ENCODE peak calls at places on chromosome 13, in nine cellular contexts. One of them, this sample, is unnamed.
A peak's percentile ranks its signal among the peaks of the same experiment; 100 is the strongest.

GRCh38 chr13:46490129-46490528 is 62.8 kb upstream of the LRCH1 start:
- DNase-seq in AG04449: no peak
- DNase-seq in IMR-90: no peak
- DNase-seq in AG09309: no peak
- DNase-seq in lower leg skin: no peak
- DNase-seq in fibroblast of the aortic adventitia: no peak
- DNase-seq in CD8-positive, alpha-beta T cell: no peak
- DNase-seq in fibroblast of pulmonary artery: no peak
- DNase-seq in thyroid gland: no peak
- DNase-seq in this sample: peak; percentile 76

GRCh38 chr13:76009491-76009890 is 373.4 kb downstream of the LMO7 start:
- DNase-seq in fibroblast of pulmonary artery: peak; percentile 21
- DNase-seq in lower leg skin: no peak
- DNase-seq in AG09309: no peak
- DNase-seq in thyroid gland: no peak
- DNase-seq in CD8-positive, alpha-beta T cell: no peak
- DNase-seq in fibroblast of the aortic adventitia: peak; percentile 46
- DNase-seq in AG04449: no peak
- DNase-seq in IMR-90: peak; percentile 75
- DNase-seq in this sample: no peak

GRCh38 chr13:107832521-107833095 is 382.7 kb downstream of the LIG4 start:
- DNase-seq in fibroblast of pulmonary artery: no peak
- DNase-seq in fibroblast of the aortic adventitia: no peak
- DNase-seq in lower leg skin: no peak
- DNase-seq in AG04449: no peak
- DNase-seq in AG09309: no peak
- DNase-seq in IMR-90: no peak
- DNase-seq in thyroid gland: no peak
- DNase-seq in CD8-positive, alpha-beta T cell: no peak
- DNase-seq in this sample: peak; percentile 27

GRCh38 chr13:33349314-33349995 is 63.9 kb upstream of the STARD13 start:
- DNase-seq in CD8-positive, alpha-beta T cell: no peak
- DNase-seq in IMR-90: no peak
- DNase-seq in AG04449: no peak
- DNase-seq in fibroblast of pulmonary artery: no peak
- DNase-seq in fibroblast of the aortic adventitia: peak; percentile 9
- DNase-seq in lower leg skin: no peak
- DNase-seq in thyroid gland: peak; percentile 59
- DNase-seq in AG09309: no peak
- DNase-seq in this sample: no peak

GRCh38 chr13:45782327-45783045 is 69.1 kb downstream of the SIAH3 start:
- DNase-seq in lower leg skin: no peak
- DNase-seq in CD8-positive, alpha-beta T cell: no peak
- DNase-seq in IMR-90: no peak
- DNase-seq in thyroid gland: no peak
- DNase-seq in fibroblast of pulmonary artery: no peak
- DNase-seq in fibroblast of the aortic adventitia: no peak
- DNase-seq in AG04449: no peak
- DNase-seq in AG09309: no peak
- DNase-seq in this sample: no peak

GRCh38 chr13:94749162-94749561 is 36.8 kb upstream of the SOX21 start:
- DNase-seq in AG04449: no peak
- DNase-seq in IMR-90: no peak
- DNase-seq in lower leg skin: no peak
- DNase-seq in CD8-positive, alpha-beta T cell: no peak
- DNase-seq in AG09309: no peak
- DNase-seq in thyroid gland: no peak
- DNase-seq in fibroblast of the aortic adventitia: no peak
- DNase-seq in fibroblast of pulmonary artery: no peak
- DNase-seq in this sample: no peak

GRCh38 chr13:48126944-48127814 is 32.3 kb upstream of the MED4 start:
- DNase-seq in fibroblast of pulmonary artery: peak; percentile 87
- DNase-seq in lower leg skin: peak; percentile 64
- DNase-seq in CD8-positive, alpha-beta T cell: peak; percentile 13
- DNase-seq in thyroid gland: peak; percentile 23
- DNase-seq in AG04449: peak; percentile 14
- DNase-seq in AG09309: peak; percentile 51
- DNase-seq in IMR-90: peak; percentile 60
- DNase-seq in fibroblast of the aortic adventitia: peak; percentile 90
- DNase-seq in this sample: peak; percentile 30

GRCh38 chr13:25095862-25096453 is at the start of gene PABPC3:
- DNase-seq in CD8-positive, alpha-beta T cell: no peak
- DNase-seq in AG04449: no peak
- DNase-seq in AG09309: no peak
- DNase-seq in fibroblast of the aortic adventitia: no peak
- DNase-seq in thyroid gland: peak; percentile 3
- DNase-seq in lower leg skin: no peak
- DNase-seq in IMR-90: no peak
- DNase-seq in fibroblast of pulmonary artery: peak; percentile 5
- DNase-seq in this sample: no peak

GRCh38 chr13:27789153-27789494 is 3.2 kb upstream of the GSX1 start:
- DNase-seq in IMR-90: no peak
- DNase-seq in thyroid gland: no peak
- DNase-seq in fibroblast of pulmonary artery: no peak
- DNase-seq in CD8-positive, alpha-beta T cell: no peak
- DNase-seq in AG09309: no peak
- DNase-seq in lower leg skin: no peak
- DNase-seq in fibroblast of the aortic adventitia: no peak
- DNase-seq in AG04449: no peak
- DNase-seq in this sample: no peak

GRCh38 chr13:29021717-29022116 is 201.6 kb downstream of the MTUS2 start:
- DNase-seq in AG04449: no peak
- DNase-seq in lower leg skin: no peak
- DNase-seq in CD8-positive, alpha-beta T cell: no peak
- DNase-seq in thyroid gland: no peak
- DNase-seq in IMR-90: no peak
- DNase-seq in AG09309: no peak
- DNase-seq in fibroblast of pulmonary artery: no peak
- DNase-seq in fibroblast of the aortic adventitia: no peak
- DNase-seq in this sample: no peak

GRCh38 chr13:20116213-20116612 is 44.6 kb downstream of the GJA3 start:
- DNase-seq in AG04449: no peak
- DNase-seq in lower leg skin: no peak
- DNase-seq in fibroblast of pulmonary artery: no peak
- DNase-seq in CD8-positive, alpha-beta T cell: no peak
- DNase-seq in thyroid gland: no peak
- DNase-seq in AG09309: no peak
- DNase-seq in fibroblast of the aortic adventitia: no peak
- DNase-seq in IMR-90: no peak
- DNase-seq in this sample: peak; percentile 24

GRCh38 chr13:36030670-36031331 is 100.4 kb downstream of the DCLK1 start:
- DNase-seq in AG09309: peak; percentile 25
- DNase-seq in thyroid gland: no peak
- DNase-seq in fibroblast of the aortic adventitia: peak; percentile 95
- DNase-seq in CD8-positive, alpha-beta T cell: no peak
- DNase-seq in AG04449: peak; percentile 2
- DNase-seq in IMR-90: peak; percentile 18
- DNase-seq in fibroblast of pulmonary artery: peak; percentile 97
- DNase-seq in lower leg skin: no peak
- DNase-seq in this sample: no peak

GRCh38 chr13:75415720-75416119 is 66.2 kb downstream of the TBC1D4 start:
- DNase-seq in lower leg skin: no peak
- DNase-seq in IMR-90: peak; percentile 89
- DNase-seq in AG09309: peak; percentile 83
- DNase-seq in fibroblast of pulmonary artery: peak; percentile 86
- DNase-seq in fibroblast of the aortic adventitia: peak; percentile 87
- DNase-seq in AG04449: peak; percentile 62
- DNase-seq in CD8-positive, alpha-beta T cell: no peak
- DNase-seq in thyroid gland: no peak
- DNase-seq in this sample: no peak

GRCh38 chr13:41012536-41012935 is 6.6 kb downstream of the ELF1 start:
- DNase-seq in IMR-90: no peak
- DNase-seq in fibroblast of pulmonary artery: no peak
- DNase-seq in AG09309: no peak
- DNase-seq in lower leg skin: no peak
- DNase-seq in thyroid gland: peak; percentile 13
- DNase-seq in AG04449: no peak
- DNase-seq in CD8-positive, alpha-beta T cell: no peak
- DNase-seq in fibroblast of the aortic adventitia: no peak
- DNase-seq in this sample: no peak
- H3K4me3 ChIP-seq in IMR-90: no peak overlapping the region
- H3K4me3 ChIP-seq in fibroblast of pulmonary artery: no peak overlapping the region
- H3K4me3 ChIP-seq in AG09309: no peak overlapping the region
- H3K4me3 ChIP-seq in lower leg skin: no peak overlapping the region
- H3K4me3 ChIP-seq in thyroid gland: no peak overlapping the region
- H3K4me3 ChIP-seq in AG04449: no peak overlapping the region
- H3K4me3 ChIP-seq in CD8-positive, alpha-beta T cell: no peak overlapping the region
- H3K4me3 ChIP-seq in fibroblast of the aortic adventitia: no peak overlapping the region
- H3K4me3 ChIP-seq in this sample: no peak overlapping the region

DNA sequence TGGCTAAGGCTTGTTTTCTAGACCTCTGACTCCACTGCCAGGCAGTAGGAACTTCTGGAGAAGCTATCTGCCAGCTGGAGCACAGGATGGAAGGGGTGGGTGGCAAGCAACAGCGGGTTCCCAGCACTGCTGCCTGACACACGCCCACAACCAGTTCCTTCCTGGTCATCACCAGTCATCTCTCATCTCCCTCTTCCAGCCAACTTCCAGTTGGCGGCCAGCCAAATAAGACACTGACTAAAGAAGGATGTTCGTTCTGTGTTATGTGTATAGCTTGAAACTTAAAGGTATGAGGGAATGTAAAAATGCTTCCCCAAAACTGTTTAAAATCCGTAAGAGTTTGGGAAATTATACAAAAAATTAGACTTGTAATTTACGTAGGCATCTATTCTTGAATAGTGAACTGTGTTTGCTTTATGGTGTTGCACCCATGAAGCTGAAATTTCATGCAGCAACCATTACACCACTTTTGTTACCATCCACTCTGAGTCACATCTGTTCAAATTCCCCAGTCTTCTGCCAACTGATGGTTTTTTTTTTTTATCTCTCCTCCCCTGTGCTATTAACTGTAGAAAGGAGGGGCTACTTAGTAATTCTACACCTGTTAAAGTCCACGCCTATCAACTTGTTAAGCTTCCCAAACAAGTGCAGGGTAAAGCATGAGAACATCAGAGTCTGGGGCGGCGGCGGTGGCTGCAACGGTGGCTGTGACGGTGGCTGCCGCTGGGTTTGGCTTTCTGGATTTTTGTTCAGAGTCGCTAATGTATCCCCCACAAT is 86.2 kb upstream of the FRY start:
- DNase-seq in CD8-positive, alpha-beta T cell: no peak
- DNase-seq in AG09309: peak; percentile 84
- DNase-seq in AG04449: peak; percentile 19
- DNase-seq in fibroblast of the aortic adventitia: peak; percentile 79
- DNase-seq in lower leg skin: peak; percentile 75
- DNase-seq in fibroblast of pulmonary artery: peak; percentile 78
- DNase-seq in thyroid gland: peak; percentile 61
- DNase-seq in IMR-90: peak; percentile 81
- DNase-seq in this sample: no peak
- H3K4me3 ChIP-seq in CD8-positive, alpha-beta T cell: no peak overlapping the region
- H3K4me3 ChIP-seq in AG09309: peak overlapping the region; percentile 24
- H3K4me3 ChIP-seq in AG04449: no peak overlapping the region
- H3K4me3 ChIP-seq in fibroblast of the aortic adventitia: no peak overlapping the region
- H3K4me3 ChIP-seq in lower leg skin: no peak overlapping the region
- H3K4me3 ChIP-seq in fibroblast of pulmonary artery: no peak overlapping the region
- H3K4me3 ChIP-seq in thyroid gland: no peak overlapping the region
- H3K4me3 ChIP-seq in IMR-90: peak overlapping the region; percentile 7
- H3K4me3 ChIP-seq in this sample: no peak overlapping the region

DNA sequence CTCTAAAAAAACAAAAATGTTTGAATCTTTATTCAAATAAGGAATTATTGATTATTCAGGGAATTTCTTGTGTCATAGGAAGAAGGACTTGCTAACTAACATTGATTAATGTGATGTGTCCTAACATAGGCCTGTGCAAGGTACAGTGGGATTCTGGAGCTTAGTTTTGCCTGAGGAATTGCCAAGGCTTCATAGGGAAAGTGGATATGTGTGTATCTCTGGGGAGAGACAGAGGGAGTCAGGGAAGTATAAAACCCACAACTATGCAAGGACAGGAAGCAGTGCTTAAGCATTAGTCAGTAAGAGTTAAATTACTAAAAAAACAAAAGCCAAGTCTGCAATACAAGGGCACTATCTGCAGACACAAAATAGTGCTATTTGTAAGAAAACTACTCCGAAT is 59.6 kb downstream of the WDFY2 start:
- DNase-seq in lower leg skin: no peak
- DNase-seq in fibroblast of pulmonary artery: peak; percentile 93
- DNase-seq in thyroid gland: no peak
- DNase-seq in AG09309: peak; percentile 76
- DNase-seq in IMR-90: peak; percentile 95
- DNase-seq in AG04449: peak; percentile 76
- DNase-seq in CD8-positive, alpha-beta T cell: no peak
- DNase-seq in fibroblast of the aortic adventitia: peak; percentile 90
- DNase-seq in this sample: no peak
- H3K4me3 ChIP-seq in lower leg skin: no peak overlapping the region
- H3K4me3 ChIP-seq in fibroblast of pulmonary artery: peak overlapping the region; percentile 14
- H3K4me3 ChIP-seq in thyroid gland: no peak overlapping the region
- H3K4me3 ChIP-seq in AG09309: no peak overlapping the region
- H3K4me3 ChIP-seq in IMR-90: no peak overlapping the region
- H3K4me3 ChIP-seq in AG04449: no peak overlapping the region
- H3K4me3 ChIP-seq in CD8-positive, alpha-beta T cell: no peak overlapping the region
- H3K4me3 ChIP-seq in fibroblast of the aortic adventitia: no peak overlapping the region
- H3K4me3 ChIP-seq in this sample: no peak overlapping the region

GRCh38 chr13:93243375-93244063 is 16.9 kb downstream of the GPC6 start:
- DNase-seq in lower leg skin: no peak
- DNase-seq in IMR-90: no peak
- DNase-seq in fibroblast of the aortic adventitia: no peak
- DNase-seq in thyroid gland: no peak
- DNase-seq in fibroblast of pulmonary artery: no peak
- DNase-seq in AG09309: no peak
- DNase-seq in AG04449: no peak
- DNase-seq in CD8-positive, alpha-beta T cell: no peak
- DNase-seq in this sample: no peak

GRCh38 chr13:93246069-93246468 is 19.5 kb downstream of the GPC6 start:
- DNase-seq in IMR-90: no peak
- DNase-seq in AG09309: no peak
- DNase-seq in thyroid gland: no peak
- DNase-seq in fibroblast of the aortic adventitia: no peak
- DNase-seq in fibroblast of pulmonary artery: no peak
- DNase-seq in CD8-positive, alpha-beta T cell: no peak
- DNase-seq in lower leg skin: no peak
- DNase-seq in AG04449: no peak
- DNase-seq in this sample: no peak

GRCh38 chr13:93244141-93244917 is 17.7 kb downstream of the GPC6 start:
- DNase-seq in lower leg skin: no peak
- DNase-seq in AG09309: no peak
- DNase-seq in CD8-positive, alpha-beta T cell: no peak
- DNase-seq in IMR-90: peak; percentile 67
- DNase-seq in thyroid gland: peak; percentile 1
- DNase-seq in fibroblast of the aortic adventitia: peak; percentile 73
- DNase-seq in AG04449: no peak
- DNase-seq in fibroblast of pulmonary artery: peak; percentile 51
- DNase-seq in this sample: peak; percentile 84

GRCh38 chr13:93248627-93249047 is 22.0 kb downstream of the GPC6 start:
- DNase-seq in IMR-90: peak; percentile 35
- DNase-seq in fibroblast of the aortic adventitia: peak; percentile 47
- DNase-seq in lower leg skin: no peak
- DNase-seq in AG09309: no peak
- DNase-seq in fibroblast of pulmonary artery: peak; percentile 56
- DNase-seq in CD8-positive, alpha-beta T cell: no peak
- DNase-seq in AG04449: no peak
- DNase-seq in thyroid gland: peak; percentile 22
- DNase-seq in this sample: peak; percentile 88

DNA sequence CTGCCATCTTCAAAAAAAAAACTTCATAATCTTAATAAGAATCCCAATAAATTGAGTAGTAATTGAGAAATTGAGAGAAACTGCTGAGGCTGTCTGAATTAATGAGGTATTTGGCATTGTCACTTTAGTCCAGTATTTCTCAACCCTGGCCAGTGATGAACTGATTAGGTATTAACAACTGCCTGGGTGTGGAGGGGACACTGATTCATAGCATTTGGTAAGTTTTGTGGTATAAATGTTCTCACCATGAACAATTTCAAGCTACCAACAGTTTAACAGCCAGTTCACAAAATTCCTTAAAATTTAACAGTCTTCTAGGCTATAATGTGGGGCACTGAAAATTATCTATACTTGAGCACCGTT is 18.3 kb downstream of the GPC6 start:
- DNase-seq in fibroblast of the aortic adventitia: peak; percentile 68
- DNase-seq in lower leg skin: no peak
- DNase-seq in CD8-positive, alpha-beta T cell: no peak
- DNase-seq in fibroblast of pulmonary artery: peak; percentile 40
- DNase-seq in IMR-90: peak; percentile 38
- DNase-seq in thyroid gland: no peak
- DNase-seq in AG09309: no peak
- DNase-seq in AG04449: no peak
- DNase-seq in this sample: no peak
- H3K4me3 ChIP-seq in fibroblast of the aortic adventitia: peak overlapping the region; percentile 65
- H3K4me3 ChIP-seq in lower leg skin: no peak overlapping the region
- H3K4me3 ChIP-seq in CD8-positive, alpha-beta T cell: no peak overlapping the region
- H3K4me3 ChIP-seq in fibroblast of pulmonary artery: peak overlapping the region; percentile 50
- H3K4me3 ChIP-seq in IMR-90: peak overlapping the region; percentile 27
- H3K4me3 ChIP-seq in thyroid gland: no peak overlapping the region
- H3K4me3 ChIP-seq in AG09309: peak overlapping the region; percentile 62
- H3K4me3 ChIP-seq in AG04449: peak overlapping the region; percentile 41
- H3K4me3 ChIP-seq in this sample: no peak overlapping the region